ENCODE peak calls at places on chromosomes 7 and 10, in seven cellular contexts. G, U, C, E, J, B and R are unnamed samples.
A peak's percentile ranks its signal among the peaks of the same experiment; 100 is the strongest.

GRCh38 chr7:107119376-107120100 is 49.3 kb upstream of the HBP1 start:
- DNase-seq in G (peak; percentile 47), U (no peak), C (no peak), E (no peak), J (no peak), B (no peak), R (no peak)

GRCh38 chr10:74165530-74165901 is 14.5 kb downstream of the ADK start:
- DNase-seq in G (no peak), U (peak; percentile 52), C (no peak), E (no peak), J (no peak), B (no peak), R (no peak)

GRCh38 chr7:127514499-127514898 is 70.9 kb downstream of the GCC1 start:
- DNase-seq in G (peak; percentile 6), U (peak; percentile 51), C (peak; percentile 41), E (no peak), J (no peak), B (no peak), R (no peak)

GRCh38 chr7:89377219-89377618 is 581.7 kb upstream of the TEX47 start:
- DNase-seq in G (no peak), U (no peak), C (no peak), E (no peak), J (no peak), B (no peak), R (no peak)

GRCh38 chr7:135390829-135391228 is 119.1 kb downstream of the CNOT4 start:
- DNase-seq in G (no peak), U (no peak), C (peak; percentile 33), E (no peak), J (no peak), B (peak; percentile 32), R (no peak)

GRCh38 chr10:103584216-103585010 is 90.9 kb downstream of the NEURL1 start:
- DNase-seq in G (no peak), U (no peak), C (no peak), E (no peak), J (no peak), B (no peak), R (no peak)

GRCh38 chr10:126062132-126063032 is 166.0 kb downstream of the FANK1 start:
- DNase-seq in G (peak; percentile 91), U (peak; percentile 98), C (no peak), E (peak; percentile 95), J (no peak), B (no peak), R (peak; percentile 82)

GRCh38 chr10:95837783-95838182 is 70.0 kb upstream of the CC2D2B start:
- DNase-seq in G (no peak), U (no peak), C (no peak), E (no peak), J (no peak), B (no peak), R (peak; percentile 46)

GRCh38 chr10:78354101-78354500 is 320.4 kb downstream of the RPS24 start:
- DNase-seq in G (no peak), U (no peak), C (no peak), E (no peak), J (no peak), B (no peak), R (no peak)

GRCh38 chr7:55108818-55109217 is 90.0 kb downstream of the EGFR start:
- DNase-seq in G (no peak), U (peak; percentile 52), C (no peak), E (no peak), J (no peak), B (no peak), R (no peak)

GRCh38 chr7:128914566-128915151 is 4.2 kb upstream of the KCP start:
- DNase-seq in G (no peak), U (no peak), C (no peak), E (no peak), J (no peak), B (no peak), R (no peak)